ENCODE peak calls at places on chromosomes 2 and 18, in six cellular contexts. Y, R, E, I, D and J are unnamed samples.

GRCh38 chr2:109017017-109017416 is 28.0 kb upstream of the EDAR start:
- DNase-seq in E (no peak), Y (no peak), R (no peak), D (no peak), I (no peak), J (no peak)

GRCh38 chr2:186486651-186487647 is 889 bp downstream of the ZC3H15 start:
- DNase-seq in R (peak; percentile 15), I (no peak), Y (no peak), E (peak; percentile 18), D (no peak), J (no peak)

GRCh38 chr2:45816273-45816672 is 164.8 kb downstream of the PRKCE start:
- DNase-seq in E (peak; percentile 16), Y (no peak), D (no peak), I (no peak), R (no peak), J (no peak)

GRCh38 chr2:40096360-40096759 is 317.3 kb upstream of the THUMPD2 start:
- DNase-seq in E (peak; percentile 65), R (peak; percentile 46), D (no peak), I (no peak), Y (no peak), J (no peak)

GRCh38 chr18:74784791-74785190 is 187.1 kb downstream of the ZNF407 start:
- DNase-seq in D (peak; percentile 89), I (no peak), E (no peak), R (no peak), Y (no peak), J (peak; percentile 56)

GRCh38 chr2:73987109-73987947 is 2.6 kb downstream of the TET3 start:
- DNase-seq in D (no peak), R (peak; percentile 38), I (no peak), Y (no peak), E (peak; percentile 56), J (no peak)

GRCh38 chr2:16745466-16745865 is 79.8 kb upstream of the CYRIA start:
- DNase-seq in D (no peak), Y (no peak), I (no peak), E (no peak), R (peak; percentile 94), J (no peak)

GRCh38 chr2:156522824-156523440 is 86.8 kb downstream of the GPD2 start:
- DNase-seq in R (no peak), E (no peak), I (no peak), Y (no peak), D (no peak), J (no peak)

GRCh38 chr2:216565946-216566345 is 67.3 kb upstream of the IGFBP2 start:
- DNase-seq in I (no peak), E (no peak), D (no peak), Y (no peak), R (no peak), J (no peak)

GRCh38 chr2:22981785-22982184 is 403.2 kb upstream of the KLHL29 start:
- DNase-seq in I (no peak), E (no peak), R (no peak), Y (no peak), D (no peak), J (no peak)

GRCh38 chr2:128535928-128536327 is 217.3 kb upstream of the HS6ST1 start:
- DNase-seq in R (peak; percentile 71), I (peak; percentile 42), Y (peak; percentile 73), E (peak; percentile 88), D (no peak), J (no peak)

GRCh38 chr2:118806797-118807667 is 40.4 kb downstream of the EN1 start:
- DNase-seq in E (no peak), D (no peak), Y (no peak), R (no peak), I (no peak), J (no peak)

GRCh38 chr2:151162185-151162584 is 99.5 kb downstream of the RBM43 start:
- DNase-seq in R (peak; percentile 6), E (peak; percentile 16), I (peak; percentile 17), Y (no peak), D (no peak), J (no peak)